ENCODE peak calls at places on chromosomes 1 and 21, in five cellular contexts. I is HepG2, F is K562, J is GM12878, V is HCT116. T is an unnamed sample.
A peak's percentile ranks its signal among the peaks of the same experiment; 100 is the strongest.

GRCh38 chr1:205782627-205783470 is 7.6 kb upstream of the RAB29 start:
- DNase-seq in I (no peak), F (no peak), J (no peak), V (no peak), T (no peak)

GRCh38 chr1:92601044-92601443 is 114.3 kb upstream of the GFI1 start:
- DNase-seq in I (no peak), F (no peak), J (no peak), V (no peak), T (no peak)

GRCh38 chr1:36239941-36240637 is 15.8 kb downstream of the THRAP3 start:
- DNase-seq in I (peak; percentile 93), F (no peak), J (no peak), V (no peak), T (no peak)

GRCh38 chr1:94617957-94618739 is 76.6 kb upstream of the F3 start:
- DNase-seq in I (peak; percentile 29), F (no peak), J (no peak), V (no peak), T (no peak)

GRCh38 chr21:31282095-31282709 is 61.9 kb downstream of the TIAM1 start:
- DNase-seq in I (no peak), F (peak; percentile 55), J (no peak), V (peak; percentile 55), T (no peak)

GRCh38 chr1:196393282-196393681 is 215.0 kb downstream of the KCNT2 start:
- DNase-seq in I (no peak), F (no peak), J (no peak), V (no peak), T (no peak)

GRCh38 chr1:21317035-21317689 is 26.9 kb upstream of the ECE1 start:
- DNase-seq in I (no peak), F (no peak), J (no peak), V (no peak), T (no peak)

GRCh38 chr1:201021333-201022177 is 2.0 kb downstream of the KIF21B start:
- DNase-seq in I (no peak), F (no peak), J (no peak), V (no peak), T (no peak)

GRCh38 chr1:212774584-212774983 is 17.0 kb downstream of the NSL1 start:
- DNase-seq in I (no peak), F (no peak), J (no peak), V (no peak), T (no peak)

GRCh38 chr1:174942547-174943255 is 57.0 kb upstream of the CACYBP start:
- DNase-seq in I (peak; percentile 85), F (no peak), J (no peak), V (no peak), T (no peak)

GRCh38 chr1:230172016-230172356 is 104.9 kb downstream of the GALNT2 start:
- DNase-seq in I (no peak), F (no peak), J (no peak), V (no peak), T (no peak)

GRCh38 chr1:11132571-11133293 is 33.1 kb upstream of the EXOSC10 start:
- DNase-seq in I (no peak), F (no peak), J (no peak), V (no peak), T (no peak)

GRCh38 chr1:184186167-184186566 is 134.6 kb downstream of the TSEN15 start:
- DNase-seq in I (peak; percentile 45), F (no peak), J (no peak), V (no peak), T (no peak)

DNA sequence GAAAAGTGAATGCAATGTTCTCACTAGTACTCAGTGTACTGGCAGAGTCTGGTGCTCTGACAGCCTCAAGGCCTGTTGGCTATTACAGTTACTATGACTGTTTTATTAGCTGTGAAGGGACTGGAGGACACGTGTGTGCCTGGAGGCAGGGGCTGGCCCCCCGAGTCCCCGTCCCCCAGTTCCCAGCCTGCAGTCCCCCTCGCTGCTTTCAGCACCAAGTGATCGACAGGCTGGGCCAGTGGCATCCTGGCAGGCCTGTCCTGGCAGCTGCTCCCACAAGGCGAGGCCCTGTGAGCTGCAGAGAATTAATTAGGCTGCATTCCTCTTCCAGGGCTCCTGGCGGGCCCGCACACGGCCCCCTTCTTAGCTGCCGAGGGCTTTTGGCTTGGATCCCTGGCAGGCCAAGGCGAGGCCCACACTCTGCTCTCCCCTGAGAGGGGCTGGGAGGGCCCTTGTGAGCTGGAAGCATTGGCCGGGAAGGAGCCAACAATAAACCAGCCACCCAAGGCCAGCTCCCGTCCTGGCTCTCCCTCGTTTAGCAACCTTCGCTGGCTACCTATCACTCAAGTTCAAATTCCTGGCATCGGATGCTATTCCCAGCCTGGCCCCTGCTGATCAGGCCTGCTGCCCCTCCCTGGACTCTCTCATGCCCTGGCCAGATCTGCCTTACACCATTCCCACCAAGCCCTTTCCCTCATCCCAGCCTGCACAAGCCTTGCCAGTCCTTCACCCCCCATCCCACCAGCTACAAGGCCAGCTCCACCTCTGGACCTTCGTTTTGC is 9.8 kb downstream of the EDN2 start:
- DNase-seq in I (no peak), F (no peak), J (no peak), V (no peak), T (no peak)
- TF ChIP-seq ATF3 in I (no peak), F (no peak), J (no peak), V (no peak), T (no peak)

GRCh38 chr1:16146888-16147614 is 8.8 kb downstream of the EPHA2 start:
- DNase-seq in I (peak; percentile 59), F (no peak), J (no peak), V (no peak), T (no peak)
- TF ChIP-seq SRF in I (no peak), F (no peak), J (no peak), V (no peak), T (no peak)

DNA sequence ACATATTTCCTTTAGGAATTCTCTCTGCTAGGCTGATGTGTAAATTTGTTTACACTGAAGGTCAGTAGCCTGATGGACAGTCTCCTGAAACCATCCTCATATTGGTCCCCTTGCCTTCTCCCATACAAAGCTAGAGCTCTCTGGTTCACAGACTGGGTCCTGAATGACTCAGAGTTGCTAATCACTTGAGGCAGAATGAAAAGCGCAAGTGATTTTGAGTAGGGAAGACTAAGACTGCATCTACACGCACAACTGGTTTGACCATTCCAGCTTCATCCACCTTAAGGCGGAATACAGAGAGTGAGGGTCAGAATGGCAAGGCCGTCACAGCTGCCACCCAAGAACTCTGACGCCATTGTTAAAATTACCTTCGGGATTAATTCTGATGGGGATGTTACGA is 70.2 kb upstream of the KIF26B start:
- DNase-seq in I (no peak), F (no peak), J (no peak), V (no peak), T (no peak)
- TF ChIP-seq ATF3 in I (no peak), F (no peak), J (no peak), V (no peak), T (no peak)

DNA sequence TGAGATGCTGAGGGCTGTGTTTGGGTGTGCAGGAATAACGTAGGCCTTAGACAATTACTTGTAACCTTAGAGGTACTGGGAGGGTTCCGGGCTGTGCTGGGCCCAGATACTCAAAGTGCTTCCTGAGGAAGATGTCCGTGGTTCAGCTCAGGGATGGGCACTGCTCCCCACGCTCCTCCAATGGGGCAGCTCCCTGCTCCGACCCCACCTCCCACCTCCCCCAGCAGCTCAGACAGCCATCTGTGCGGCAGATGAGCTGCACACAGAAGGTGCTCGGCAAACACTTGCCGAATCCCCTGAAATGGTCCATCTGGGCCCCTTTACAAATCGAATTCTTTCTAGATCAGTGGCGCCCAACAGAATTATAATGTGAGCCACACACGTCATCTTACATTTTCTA is 242.4 kb upstream of the RAB4A start:
- DNase-seq in I (no peak), F (no peak), J (no peak), V (no peak), T (no peak)
- TF ChIP-seq SRF in I (no peak), F (no peak), J (no peak), V (no peak), T (no peak)

DNA sequence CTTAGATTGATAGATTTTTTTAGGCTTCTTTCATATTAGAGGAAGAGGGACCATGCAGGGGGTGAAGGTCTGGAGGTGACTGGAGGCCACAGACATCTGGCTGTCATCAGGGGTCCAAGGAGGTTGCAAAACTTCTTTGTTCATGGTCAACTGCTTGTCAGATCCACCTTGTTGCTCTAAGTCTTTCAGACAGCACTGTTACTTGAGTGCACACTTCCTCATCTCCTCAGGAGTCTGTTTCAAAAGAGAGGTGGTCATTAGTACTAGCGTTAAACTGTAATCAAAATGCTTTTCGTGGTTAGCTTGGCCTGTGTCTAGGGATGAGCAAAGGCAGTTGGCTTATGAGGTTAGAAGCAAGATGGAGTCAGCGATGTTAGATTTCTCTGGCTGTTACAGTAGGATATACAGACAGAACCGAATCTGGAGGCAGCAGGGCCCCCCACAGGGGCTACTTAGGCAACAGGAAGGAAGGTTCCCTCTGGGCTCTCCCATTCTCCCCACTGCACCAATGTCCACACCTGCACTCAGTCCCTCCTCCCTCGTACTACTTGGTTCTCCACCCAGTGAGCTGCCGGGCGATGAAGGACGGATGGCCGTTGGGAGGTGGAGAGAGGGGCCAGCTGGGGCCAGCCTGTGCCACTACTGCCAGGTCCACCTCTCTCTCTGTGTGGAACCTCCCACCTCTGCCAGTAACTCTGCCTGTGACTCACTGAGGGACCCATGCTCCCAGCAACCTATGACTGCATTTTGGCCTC is 57.2 kb downstream of the TOR1AIP2 start:
- DNase-seq in I (no peak), F (no peak), J (no peak), V (no peak), T (no peak)
- TF ChIP-seq ATF3 in I (no peak), F (no peak), J (no peak), V (no peak), T (no peak)